ENCODE peak calls at places on chromosomes 4 and X, in seven cellular contexts. One of them, this sample, is unnamed. For H3K4me1, the result is how much of the 10 kb centered on the place peaks cover.

GRCh38 chr4:3424522-3425095 is 17.2 kb upstream of the HGFAC start:
- DNase-seq in esophagus squamous epithelium: no peak
- DNase-seq in pancreas: no peak
- DNase-seq in IMR-90: no peak
- DNase-seq in endodermal cell: no peak
- DNase-seq in neural progenitor cell: no peak
- DNase-seq in cardiac muscle cell: no peak
- DNase-seq in this sample: no peak

GRCh38 chr4:104677122-104677521 is 182.4 kb upstream of the CXXC4 start:
- DNase-seq in cardiac muscle cell: no peak
- DNase-seq in neural progenitor cell: peak
- DNase-seq in pancreas: no peak
- DNase-seq in IMR-90: no peak
- DNase-seq in endodermal cell: peak
- DNase-seq in esophagus squamous epithelium: no peak
- DNase-seq in this sample: no peak

GRCh38 chr4:33837043-33837442 is 2407.3 kb downstream of the ARAP2 start:
- DNase-seq in esophagus squamous epithelium: no peak
- DNase-seq in neural progenitor cell: no peak
- DNase-seq in IMR-90: peak
- DNase-seq in cardiac muscle cell: peak
- DNase-seq in pancreas: no peak
- DNase-seq in endodermal cell: no peak
- DNase-seq in this sample: no peak

GRCh38 chr4:94274912-94275311 is 67.2 kb downstream of the SMARCAD1 start:
- DNase-seq in esophagus squamous epithelium: no peak
- DNase-seq in endodermal cell: no peak
- DNase-seq in IMR-90: peak
- DNase-seq in neural progenitor cell: no peak
- DNase-seq in pancreas: no peak
- DNase-seq in cardiac muscle cell: no peak
- DNase-seq in this sample: no peak

GRCh38 chr4:81466841-81467671 is 4.7 kb downstream of the RASGEF1B start:
- DNase-seq in pancreas: no peak
- DNase-seq in neural progenitor cell: peak
- DNase-seq in esophagus squamous epithelium: no peak
- DNase-seq in IMR-90: peak
- DNase-seq in cardiac muscle cell: peak
- DNase-seq in endodermal cell: peak
- DNase-seq in this sample: peak

GRCh38 chrX:10077425-10078188 is 79.2 kb upstream of the CLCN4 start:
- DNase-seq in neural progenitor cell: no peak
- DNase-seq in pancreas: no peak
- DNase-seq in cardiac muscle cell: no peak
- DNase-seq in esophagus squamous epithelium: no peak
- DNase-seq in IMR-90: peak
- DNase-seq in endodermal cell: no peak
- DNase-seq in this sample: no peak

GRCh38 chr4:171478181-171478580 is 335.0 kb upstream of the GALNTL6 start:
- DNase-seq in neural progenitor cell: no peak
- DNase-seq in esophagus squamous epithelium: no peak
- DNase-seq in cardiac muscle cell: no peak
- DNase-seq in pancreas: no peak
- DNase-seq in IMR-90: no peak
- DNase-seq in endodermal cell: peak
- DNase-seq in this sample: no peak

GRCh38 chr4:110275871-110276270 is 77.5 kb upstream of the ELOVL6 start:
- DNase-seq in esophagus squamous epithelium: no peak
- DNase-seq in neural progenitor cell: no peak
- DNase-seq in endodermal cell: no peak
- DNase-seq in IMR-90: peak
- DNase-seq in pancreas: no peak
- DNase-seq in cardiac muscle cell: peak
- DNase-seq in this sample: no peak

GRCh38 chrX:136584545-136584944 is 52.5 kb downstream of the VGLL1 start:
- DNase-seq in IMR-90: no peak
- DNase-seq in cardiac muscle cell: no peak
- DNase-seq in neural progenitor cell: no peak
- DNase-seq in endodermal cell: no peak
- DNase-seq in pancreas: no peak
- DNase-seq in esophagus squamous epithelium: no peak
- DNase-seq in this sample: no peak

GRCh38 chr4:100690812-100691211 is 173.0 kb upstream of the EMCN start:
- DNase-seq in esophagus squamous epithelium: no peak
- DNase-seq in cardiac muscle cell: no peak
- DNase-seq in endodermal cell: no peak
- DNase-seq in IMR-90: no peak
- DNase-seq in neural progenitor cell: no peak
- DNase-seq in pancreas: no peak
- DNase-seq in this sample: no peak

GRCh38 chr4:121789470-121789869 is 11.7 kb upstream of the EXOSC9 start:
- DNase-seq in esophagus squamous epithelium: no peak
- DNase-seq in neural progenitor cell: no peak
- DNase-seq in pancreas: no peak
- DNase-seq in cardiac muscle cell: no peak
- DNase-seq in IMR-90: peak
- DNase-seq in endodermal cell: no peak
- DNase-seq in this sample: no peak

GRCh38 chr4:87150498-87151261 is 69.7 kb downstream of the KLHL8 start:
- DNase-seq in IMR-90: peak
- DNase-seq in pancreas: no peak
- DNase-seq in endodermal cell: peak
- DNase-seq in cardiac muscle cell: peak
- DNase-seq in esophagus squamous epithelium: no peak
- DNase-seq in neural progenitor cell: peak
- DNase-seq in this sample: peak

GRCh38 chr4:64271601-64272081 is 137.6 kb downstream of the TECRL start:
- DNase-seq in esophagus squamous epithelium: no peak
- DNase-seq in cardiac muscle cell: no peak
- DNase-seq in IMR-90: no peak
- DNase-seq in pancreas: peak
- DNase-seq in endodermal cell: no peak
- DNase-seq in neural progenitor cell: no peak
- DNase-seq in this sample: no peak

GRCh38 chrX:15016051-15016450 is 142.8 kb downstream of the MOSPD2 start:
- DNase-seq in esophagus squamous epithelium: no peak
- DNase-seq in neural progenitor cell: no peak
- DNase-seq in cardiac muscle cell: no peak
- DNase-seq in IMR-90: peak
- DNase-seq in pancreas: no peak
- DNase-seq in endodermal cell: no peak
- DNase-seq in this sample: no peak

GRCh38 chr4:180455226-180455625 is 1788.0 kb upstream of the TENM3 start:
- DNase-seq in esophagus squamous epithelium: no peak
- DNase-seq in endodermal cell: no peak
- DNase-seq in cardiac muscle cell: no peak
- DNase-seq in neural progenitor cell: no peak
- DNase-seq in IMR-90: no peak
- DNase-seq in pancreas: no peak
- DNase-seq in this sample: no peak

GRCh38 chrX:136353519-136354095 is 52.8 kb downstream of the ADGRG4 start:
- DNase-seq in pancreas: no peak
- DNase-seq in endodermal cell: no peak
- DNase-seq in neural progenitor cell: no peak
- DNase-seq in cardiac muscle cell: no peak
- DNase-seq in esophagus squamous epithelium: no peak
- DNase-seq in IMR-90: no peak
- DNase-seq in this sample: no peak

GRCh38 chrX:133290076-133290475 is 71.9 kb upstream of the TFDP3 start:
- DNase-seq in pancreas: no peak
- DNase-seq in endodermal cell: no peak
- DNase-seq in esophagus squamous epithelium: no peak
- DNase-seq in IMR-90: peak
- DNase-seq in cardiac muscle cell: peak
- DNase-seq in neural progenitor cell: no peak
- DNase-seq in this sample: no peak

GRCh38 chr4:179110816-179111215 is 1668.6 kb upstream of the AGA start:
- DNase-seq in neural progenitor cell: no peak
- DNase-seq in cardiac muscle cell: no peak
- DNase-seq in IMR-90: no peak
- DNase-seq in pancreas: no peak
- DNase-seq in endodermal cell: no peak
- DNase-seq in esophagus squamous epithelium: no peak
- DNase-seq in this sample: no peak

GRCh38 chr4:121057466-121057911 is 14.8 kb downstream of the NDNF start:
- DNase-seq in pancreas: no peak
- DNase-seq in esophagus squamous epithelium: no peak
- DNase-seq in endodermal cell: peak
- DNase-seq in IMR-90: no peak
- DNase-seq in neural progenitor cell: peak
- DNase-seq in cardiac muscle cell: no peak
- DNase-seq in this sample: no peak

GRCh38 chr4:174631901-174632758 is 109.8 kb upstream of the HPGD start:
- DNase-seq in endodermal cell: no peak
- DNase-seq in IMR-90: peak
- DNase-seq in pancreas: no peak
- DNase-seq in neural progenitor cell: peak
- DNase-seq in esophagus squamous epithelium: no peak
- DNase-seq in cardiac muscle cell: peak
- DNase-seq in this sample: no peak

GRCh38 chrX:119654112-119654531 is 38.8 kb downstream of the SEPTIN6 start:
- DNase-seq in cardiac muscle cell: peak
- DNase-seq in IMR-90: peak
- DNase-seq in pancreas: no peak
- DNase-seq in neural progenitor cell: peak
- DNase-seq in esophagus squamous epithelium: no peak
- DNase-seq in endodermal cell: peak
- DNase-seq in this sample: peak

GRCh38 chr4:41363384-41363981 is 106.8 kb downstream of the UCHL1 start:
- DNase-seq in IMR-90: no peak
- DNase-seq in neural progenitor cell: peak
- DNase-seq in cardiac muscle cell: peak
- DNase-seq in pancreas: no peak
- DNase-seq in esophagus squamous epithelium: no peak
- DNase-seq in endodermal cell: peak
- DNase-seq in this sample: no peak

GRCh38 chrX:123610915-123611314 is 121.9 kb downstream of the THOC2 start:
- DNase-seq in cardiac muscle cell: no peak
- DNase-seq in endodermal cell: no peak
- DNase-seq in neural progenitor cell: no peak
- DNase-seq in esophagus squamous epithelium: no peak
- DNase-seq in pancreas: no peak
- DNase-seq in IMR-90: no peak
- DNase-seq in this sample: no peak

GRCh38 chrX:6024204-6024603 is 204.5 kb downstream of the NLGN4X start:
- DNase-seq in esophagus squamous epithelium: no peak
- DNase-seq in neural progenitor cell: no peak
- DNase-seq in IMR-90: no peak
- DNase-seq in cardiac muscle cell: no peak
- DNase-seq in pancreas: no peak
- DNase-seq in endodermal cell: no peak
- DNase-seq in this sample: no peak
- H3K4me1 ChIP-seq in esophagus squamous epithelium: under half
- H3K4me1 ChIP-seq in neural progenitor cell: under half
- H3K4me1 ChIP-seq in IMR-90: under half
- H3K4me1 ChIP-seq in cardiac muscle cell: under half
- H3K4me1 ChIP-seq in pancreas: under half
- H3K4me1 ChIP-seq in endodermal cell: under half
- H3K4me1 ChIP-seq in this sample: under half

DNA sequence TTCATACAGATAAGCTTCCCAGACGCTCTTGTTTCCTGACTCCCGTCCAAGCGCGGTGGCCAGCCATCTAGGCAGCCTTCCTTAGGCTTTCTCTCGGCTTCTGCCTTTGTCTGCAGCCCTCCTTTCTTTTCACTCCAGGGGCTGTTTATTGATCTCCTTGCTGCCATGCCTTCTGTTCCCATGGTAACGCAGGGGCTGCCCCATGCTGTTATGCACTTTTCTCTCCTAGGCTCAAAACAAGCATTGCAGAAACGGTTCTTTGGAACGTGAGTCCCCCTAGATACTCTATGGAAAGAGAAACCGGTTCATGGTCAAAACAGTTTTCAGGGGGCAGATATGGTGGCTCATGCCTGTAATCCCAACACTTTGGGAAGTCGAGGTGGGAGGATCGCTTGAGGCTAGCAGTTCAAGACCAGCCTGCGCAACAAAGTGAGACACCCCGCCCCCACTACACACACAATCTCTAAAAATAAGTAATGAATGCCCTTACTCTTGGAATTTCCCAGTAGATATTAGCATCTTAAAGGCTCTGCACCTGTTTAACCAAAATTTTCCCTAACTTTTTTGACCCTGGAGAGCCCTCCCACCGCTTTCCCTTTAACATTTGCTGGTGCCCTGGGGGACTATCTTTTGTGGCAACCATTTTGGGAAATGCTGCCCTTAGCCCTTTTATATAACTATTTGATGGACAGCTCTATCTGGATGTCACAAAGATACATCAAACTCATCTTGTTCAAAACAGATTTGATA is 53.9 kb upstream of the ZNF157 start:
- DNase-seq in pancreas: no peak
- DNase-seq in cardiac muscle cell: peak
- DNase-seq in endodermal cell: peak
- DNase-seq in IMR-90: no peak
- DNase-seq in neural progenitor cell: peak
- DNase-seq in esophagus squamous epithelium: no peak
- DNase-seq in this sample: no peak
- H3K4me3 ChIP-seq in pancreas: no peak
- H3K4me3 ChIP-seq in cardiac muscle cell: no peak
- H3K4me3 ChIP-seq in endodermal cell: peak
- H3K4me3 ChIP-seq in IMR-90: no peak
- H3K4me3 ChIP-seq in neural progenitor cell: peak
- H3K4me3 ChIP-seq in esophagus squamous epithelium: peak
- H3K4me3 ChIP-seq in this sample: no peak

GRCh38 chr4:141391771-141392170 is 171.1 kb downstream of the ZNF330 start:
- DNase-seq in cardiac muscle cell: no peak
- DNase-seq in endodermal cell: no peak
- DNase-seq in pancreas: no peak
- DNase-seq in neural progenitor cell: no peak
- DNase-seq in IMR-90: no peak
- DNase-seq in esophagus squamous epithelium: no peak
- DNase-seq in this sample: no peak
- H3K4me1 ChIP-seq in cardiac muscle cell: under half
- H3K4me1 ChIP-seq in endodermal cell: under half
- H3K4me1 ChIP-seq in pancreas: under half
- H3K4me1 ChIP-seq in neural progenitor cell: under half
- H3K4me1 ChIP-seq in IMR-90: under half
- H3K4me1 ChIP-seq in esophagus squamous epithelium: under half
- H3K4me1 ChIP-seq in this sample: under half

DNA sequence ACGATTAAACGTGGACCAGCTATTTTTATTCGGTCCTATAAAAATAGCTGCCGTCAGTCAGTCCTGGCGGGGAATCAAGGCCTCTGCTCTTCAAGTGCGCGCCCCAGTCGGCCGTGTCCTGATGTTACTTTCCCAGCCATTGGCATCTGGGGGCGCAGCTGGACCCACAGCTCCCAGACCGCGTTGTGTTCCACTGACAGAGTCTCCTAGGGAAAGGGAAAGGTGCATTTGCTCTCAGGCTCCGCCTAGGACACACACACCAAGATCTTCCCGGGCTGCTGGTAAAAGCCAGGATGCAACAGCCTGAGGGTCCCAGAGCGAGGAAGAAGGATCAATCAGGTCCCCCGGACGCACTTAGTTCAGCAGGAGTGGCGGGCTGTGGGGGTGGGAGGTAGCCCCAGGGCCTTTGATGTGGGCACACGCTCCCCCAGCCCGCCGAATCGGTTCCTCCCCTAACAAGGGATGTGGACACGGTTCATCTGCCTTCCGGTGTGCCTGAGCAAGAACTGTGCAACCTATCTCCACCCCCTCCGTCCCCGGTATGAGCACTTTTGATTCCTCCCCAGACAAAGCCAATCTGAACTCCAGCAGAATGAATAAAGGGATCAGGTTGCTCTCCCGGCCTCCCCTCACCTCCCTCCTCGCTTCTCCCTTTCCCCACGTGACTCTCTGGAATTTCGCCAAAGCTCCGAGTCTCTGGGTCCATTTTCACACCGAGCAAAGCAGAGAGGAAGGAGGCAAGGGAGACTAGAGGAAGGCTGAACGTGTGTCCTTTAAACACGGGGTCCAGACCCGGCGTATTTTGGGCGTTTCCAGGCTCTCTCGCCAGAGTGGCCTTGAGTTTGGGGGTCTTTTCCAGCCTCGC is 626 bp upstream of the FRAS1 start:
- DNase-seq in endodermal cell: peak
- DNase-seq in esophagus squamous epithelium: no peak
- DNase-seq in IMR-90: peak
- DNase-seq in pancreas: peak
- DNase-seq in neural progenitor cell: peak
- DNase-seq in cardiac muscle cell: peak
- DNase-seq in this sample: no peak
- H3K4me3 ChIP-seq in endodermal cell: peak
- H3K4me3 ChIP-seq in esophagus squamous epithelium: peak
- H3K4me3 ChIP-seq in IMR-90: peak
- H3K4me3 ChIP-seq in pancreas: peak
- H3K4me3 ChIP-seq in neural progenitor cell: peak
- H3K4me3 ChIP-seq in cardiac muscle cell: peak
- H3K4me3 ChIP-seq in this sample: peak